ENCODE peak calls at places on chromosomes 16 and 17, in ten cellular contexts. One of them, this sample, is unnamed.

GRCh38 chr17:49431743-49432142 is 17.1 kb upstream of the PHB1 start:
- DNase-seq in hypothalamus: no peak
- DNase-seq in HEK293T: no peak
- DNase-seq in stimulated activated CD8-positive, alpha-beta memory T cell treated with anti-CD3 and anti-CD28 coated beads, Interleukin-4, amount 100 ng/mL, for 48 hours: no peak
- DNase-seq in fibroblast of pulmonary artery: no peak
- DNase-seq in Caco-2: peak
- DNase-seq in adrenal gland: no peak
- DNase-seq in stimulated activated naive CD8-positive, alpha-beta T cell treated with anti-CD3 and anti-CD28 coated beads, Interleukin-15, Interleukin-2, amounts not matched to agents 100 U/mL and 50 U/mL, for 24 hours: no peak
- DNase-seq in CD4-positive, alpha-beta T cell: no peak
- DNase-seq in vagina: no peak
- DNase-seq in this sample: no peak

GRCh38 chr16:17519041-17519440 is 48.3 kb upstream of the XYLT1 start:
- DNase-seq in vagina: no peak
- DNase-seq in fibroblast of pulmonary artery: no peak
- DNase-seq in adrenal gland: no peak
- DNase-seq in HEK293T: no peak
- DNase-seq in Caco-2: no peak
- DNase-seq in stimulated activated CD8-positive, alpha-beta memory T cell treated with anti-CD3 and anti-CD28 coated beads, Interleukin-4, amount 100 ng/mL, for 48 hours: no peak
- DNase-seq in hypothalamus: no peak
- DNase-seq in CD4-positive, alpha-beta T cell: no peak
- DNase-seq in stimulated activated naive CD8-positive, alpha-beta T cell treated with anti-CD3 and anti-CD28 coated beads, Interleukin-15, Interleukin-2, amounts not matched to agents 100 U/mL and 50 U/mL, for 24 hours: no peak
- DNase-seq in this sample: no peak

GRCh38 chr16:81548901-81549546 is 104.4 kb downstream of the CMIP start:
- DNase-seq in stimulated activated CD8-positive, alpha-beta memory T cell treated with anti-CD3 and anti-CD28 coated beads, Interleukin-4, amount 100 ng/mL, for 48 hours: no peak
- DNase-seq in vagina: no peak
- DNase-seq in fibroblast of pulmonary artery: no peak
- DNase-seq in Caco-2: peak
- DNase-seq in CD4-positive, alpha-beta T cell: no peak
- DNase-seq in hypothalamus: no peak
- DNase-seq in adrenal gland: no peak
- DNase-seq in stimulated activated naive CD8-positive, alpha-beta T cell treated with anti-CD3 and anti-CD28 coated beads, Interleukin-15, Interleukin-2, amounts not matched to agents 100 U/mL and 50 U/mL, for 24 hours: no peak
- DNase-seq in HEK293T: no peak
- DNase-seq in this sample: no peak

GRCh38 chr17:16875662-16876061 is 96.3 kb downstream of the TNFRSF13B start:
- DNase-seq in CD4-positive, alpha-beta T cell: no peak
- DNase-seq in adrenal gland: no peak
- DNase-seq in fibroblast of pulmonary artery: no peak
- DNase-seq in vagina: peak
- DNase-seq in hypothalamus: no peak
- DNase-seq in Caco-2: no peak
- DNase-seq in HEK293T: no peak
- DNase-seq in stimulated activated CD8-positive, alpha-beta memory T cell treated with anti-CD3 and anti-CD28 coated beads, Interleukin-4, amount 100 ng/mL, for 48 hours: no peak
- DNase-seq in stimulated activated naive CD8-positive, alpha-beta T cell treated with anti-CD3 and anti-CD28 coated beads, Interleukin-15, Interleukin-2, amounts not matched to agents 100 U/mL and 50 U/mL, for 24 hours: no peak
- DNase-seq in this sample: no peak

GRCh38 chr17:14198013-14198412 is 38.6 kb downstream of the CDRT15 start:
- DNase-seq in adrenal gland: no peak
- DNase-seq in stimulated activated CD8-positive, alpha-beta memory T cell treated with anti-CD3 and anti-CD28 coated beads, Interleukin-4, amount 100 ng/mL, for 48 hours: no peak
- DNase-seq in hypothalamus: no peak
- DNase-seq in Caco-2: peak
- DNase-seq in stimulated activated naive CD8-positive, alpha-beta T cell treated with anti-CD3 and anti-CD28 coated beads, Interleukin-15, Interleukin-2, amounts not matched to agents 100 U/mL and 50 U/mL, for 24 hours: no peak
- DNase-seq in vagina: no peak
- DNase-seq in CD4-positive, alpha-beta T cell: no peak
- DNase-seq in fibroblast of pulmonary artery: no peak
- DNase-seq in HEK293T: no peak
- DNase-seq in this sample: no peak

GRCh38 chr17:42354956-42355843 is 33.0 kb downstream of the STAT3 start:
- DNase-seq in fibroblast of pulmonary artery: peak
- DNase-seq in vagina: no peak
- DNase-seq in hypothalamus: no peak
- DNase-seq in CD4-positive, alpha-beta T cell: no peak
- DNase-seq in adrenal gland: no peak
- DNase-seq in Caco-2: no peak
- DNase-seq in stimulated activated naive CD8-positive, alpha-beta T cell treated with anti-CD3 and anti-CD28 coated beads, Interleukin-15, Interleukin-2, amounts not matched to agents 100 U/mL and 50 U/mL, for 24 hours: no peak
- DNase-seq in HEK293T: no peak
- DNase-seq in stimulated activated CD8-positive, alpha-beta memory T cell treated with anti-CD3 and anti-CD28 coated beads, Interleukin-4, amount 100 ng/mL, for 48 hours: no peak
- DNase-seq in this sample: no peak

GRCh38 chr16:31695667-31696066 is 168.0 kb downstream of the AHSP start:
- DNase-seq in CD4-positive, alpha-beta T cell: peak
- DNase-seq in adrenal gland: no peak
- DNase-seq in vagina: no peak
- DNase-seq in stimulated activated CD8-positive, alpha-beta memory T cell treated with anti-CD3 and anti-CD28 coated beads, Interleukin-4, amount 100 ng/mL, for 48 hours: no peak
- DNase-seq in stimulated activated naive CD8-positive, alpha-beta T cell treated with anti-CD3 and anti-CD28 coated beads, Interleukin-15, Interleukin-2, amounts not matched to agents 100 U/mL and 50 U/mL, for 24 hours: no peak
- DNase-seq in hypothalamus: no peak
- DNase-seq in fibroblast of pulmonary artery: no peak
- DNase-seq in Caco-2: no peak
- DNase-seq in HEK293T: no peak
- DNase-seq in this sample: peak

GRCh38 chr16:7313170-7313569 is 19.5 kb upstream of the RBFOX1 start:
- DNase-seq in CD4-positive, alpha-beta T cell: no peak
- DNase-seq in vagina: no peak
- DNase-seq in stimulated activated naive CD8-positive, alpha-beta T cell treated with anti-CD3 and anti-CD28 coated beads, Interleukin-15, Interleukin-2, amounts not matched to agents 100 U/mL and 50 U/mL, for 24 hours: no peak
- DNase-seq in HEK293T: peak
- DNase-seq in adrenal gland: no peak
- DNase-seq in stimulated activated CD8-positive, alpha-beta memory T cell treated with anti-CD3 and anti-CD28 coated beads, Interleukin-4, amount 100 ng/mL, for 48 hours: no peak
- DNase-seq in hypothalamus: no peak
- DNase-seq in Caco-2: no peak
- DNase-seq in fibroblast of pulmonary artery: no peak
- DNase-seq in this sample: no peak

GRCh38 chr16:64172652-64173051 is 949.2 kb downstream of the CDH11 start:
- DNase-seq in CD4-positive, alpha-beta T cell: no peak
- DNase-seq in HEK293T: no peak
- DNase-seq in fibroblast of pulmonary artery: no peak
- DNase-seq in Caco-2: no peak
- DNase-seq in adrenal gland: no peak
- DNase-seq in hypothalamus: no peak
- DNase-seq in stimulated activated naive CD8-positive, alpha-beta T cell treated with anti-CD3 and anti-CD28 coated beads, Interleukin-15, Interleukin-2, amounts not matched to agents 100 U/mL and 50 U/mL, for 24 hours: no peak
- DNase-seq in stimulated activated CD8-positive, alpha-beta memory T cell treated with anti-CD3 and anti-CD28 coated beads, Interleukin-4, amount 100 ng/mL, for 48 hours: no peak
- DNase-seq in vagina: no peak
- DNase-seq in this sample: no peak

GRCh38 chr17:66847704-66848103 is 12.8 kb downstream of the CACNG5 start:
- DNase-seq in Caco-2: no peak
- DNase-seq in CD4-positive, alpha-beta T cell: no peak
- DNase-seq in stimulated activated CD8-positive, alpha-beta memory T cell treated with anti-CD3 and anti-CD28 coated beads, Interleukin-4, amount 100 ng/mL, for 48 hours: no peak
- DNase-seq in adrenal gland: no peak
- DNase-seq in fibroblast of pulmonary artery: no peak
- DNase-seq in HEK293T: no peak
- DNase-seq in stimulated activated naive CD8-positive, alpha-beta T cell treated with anti-CD3 and anti-CD28 coated beads, Interleukin-15, Interleukin-2, amounts not matched to agents 100 U/mL and 50 U/mL, for 24 hours: no peak
- DNase-seq in vagina: no peak
- DNase-seq in hypothalamus: no peak
- DNase-seq in this sample: no peak

GRCh38 chr16:28237754-28238357 is 26.1 kb upstream of the XPO6 start:
- DNase-seq in CD4-positive, alpha-beta T cell: no peak
- DNase-seq in adrenal gland: no peak
- DNase-seq in HEK293T: no peak
- DNase-seq in Caco-2: no peak
- DNase-seq in stimulated activated naive CD8-positive, alpha-beta T cell treated with anti-CD3 and anti-CD28 coated beads, Interleukin-15, Interleukin-2, amounts not matched to agents 100 U/mL and 50 U/mL, for 24 hours: no peak
- DNase-seq in hypothalamus: no peak
- DNase-seq in fibroblast of pulmonary artery: no peak
- DNase-seq in vagina: no peak
- DNase-seq in stimulated activated CD8-positive, alpha-beta memory T cell treated with anti-CD3 and anti-CD28 coated beads, Interleukin-4, amount 100 ng/mL, for 48 hours: no peak
- DNase-seq in this sample: peak

GRCh38 chr16:89007371-89008249 is 30.6 kb upstream of the CBFA2T3 start:
- DNase-seq in HEK293T: no peak
- DNase-seq in stimulated activated naive CD8-positive, alpha-beta T cell treated with anti-CD3 and anti-CD28 coated beads, Interleukin-15, Interleukin-2, amounts not matched to agents 100 U/mL and 50 U/mL, for 24 hours: no peak
- DNase-seq in adrenal gland: no peak
- DNase-seq in Caco-2: no peak
- DNase-seq in fibroblast of pulmonary artery: no peak
- DNase-seq in CD4-positive, alpha-beta T cell: no peak
- DNase-seq in vagina: no peak
- DNase-seq in stimulated activated CD8-positive, alpha-beta memory T cell treated with anti-CD3 and anti-CD28 coated beads, Interleukin-4, amount 100 ng/mL, for 48 hours: no peak
- DNase-seq in hypothalamus: no peak
- DNase-seq in this sample: no peak

GRCh38 chr16:85173077-85173980 is 61.1 kb upstream of the CIBAR2 start:
- DNase-seq in stimulated activated CD8-positive, alpha-beta memory T cell treated with anti-CD3 and anti-CD28 coated beads, Interleukin-4, amount 100 ng/mL, for 48 hours: no peak
- DNase-seq in stimulated activated naive CD8-positive, alpha-beta T cell treated with anti-CD3 and anti-CD28 coated beads, Interleukin-15, Interleukin-2, amounts not matched to agents 100 U/mL and 50 U/mL, for 24 hours: no peak
- DNase-seq in HEK293T: no peak
- DNase-seq in Caco-2: no peak
- DNase-seq in fibroblast of pulmonary artery: peak
- DNase-seq in CD4-positive, alpha-beta T cell: no peak
- DNase-seq in vagina: no peak
- DNase-seq in hypothalamus: no peak
- DNase-seq in adrenal gland: peak
- DNase-seq in this sample: peak

GRCh38 chr16:50309527-50310307 is 43.4 kb downstream of the ADCY7 start:
- DNase-seq in adrenal gland: no peak
- DNase-seq in Caco-2: no peak
- DNase-seq in CD4-positive, alpha-beta T cell: no peak
- DNase-seq in HEK293T: no peak
- DNase-seq in vagina: peak
- DNase-seq in hypothalamus: no peak
- DNase-seq in stimulated activated CD8-positive, alpha-beta memory T cell treated with anti-CD3 and anti-CD28 coated beads, Interleukin-4, amount 100 ng/mL, for 48 hours: peak
- DNase-seq in stimulated activated naive CD8-positive, alpha-beta T cell treated with anti-CD3 and anti-CD28 coated beads, Interleukin-15, Interleukin-2, amounts not matched to agents 100 U/mL and 50 U/mL, for 24 hours: peak
- DNase-seq in fibroblast of pulmonary artery: no peak
- DNase-seq in this sample: no peak

GRCh38 chr16:17369441-17369951 is 101.3 kb downstream of the XYLT1 start:
- DNase-seq in stimulated activated CD8-positive, alpha-beta memory T cell treated with anti-CD3 and anti-CD28 coated beads, Interleukin-4, amount 100 ng/mL, for 48 hours: peak
- DNase-seq in hypothalamus: no peak
- DNase-seq in CD4-positive, alpha-beta T cell: peak
- DNase-seq in HEK293T: no peak
- DNase-seq in fibroblast of pulmonary artery: no peak
- DNase-seq in Caco-2: no peak
- DNase-seq in stimulated activated naive CD8-positive, alpha-beta T cell treated with anti-CD3 and anti-CD28 coated beads, Interleukin-15, Interleukin-2, amounts not matched to agents 100 U/mL and 50 U/mL, for 24 hours: peak
- DNase-seq in adrenal gland: peak
- DNase-seq in vagina: no peak
- DNase-seq in this sample: peak

GRCh38 chr17:14316131-14316854 is 15.4 kb downstream of the HS3ST3B1 start:
- DNase-seq in CD4-positive, alpha-beta T cell: no peak
- DNase-seq in stimulated activated CD8-positive, alpha-beta memory T cell treated with anti-CD3 and anti-CD28 coated beads, Interleukin-4, amount 100 ng/mL, for 48 hours: no peak
- DNase-seq in hypothalamus: no peak
- DNase-seq in adrenal gland: no peak
- DNase-seq in Caco-2: no peak
- DNase-seq in stimulated activated naive CD8-positive, alpha-beta T cell treated with anti-CD3 and anti-CD28 coated beads, Interleukin-15, Interleukin-2, amounts not matched to agents 100 U/mL and 50 U/mL, for 24 hours: no peak
- DNase-seq in vagina: no peak
- DNase-seq in fibroblast of pulmonary artery: no peak
- DNase-seq in HEK293T: no peak
- DNase-seq in this sample: no peak

GRCh38 chr17:51234162-51234561 is 25.7 kb downstream of the MBTD1 start:
- DNase-seq in HEK293T: no peak
- DNase-seq in adrenal gland: no peak
- DNase-seq in Caco-2: no peak
- DNase-seq in CD4-positive, alpha-beta T cell: no peak
- DNase-seq in fibroblast of pulmonary artery: no peak
- DNase-seq in hypothalamus: no peak
- DNase-seq in vagina: no peak
- DNase-seq in stimulated activated naive CD8-positive, alpha-beta T cell treated with anti-CD3 and anti-CD28 coated beads, Interleukin-15, Interleukin-2, amounts not matched to agents 100 U/mL and 50 U/mL, for 24 hours: no peak
- DNase-seq in stimulated activated CD8-positive, alpha-beta memory T cell treated with anti-CD3 and anti-CD28 coated beads, Interleukin-4, amount 100 ng/mL, for 48 hours: no peak
- DNase-seq in this sample: no peak

GRCh38 chr16:48125888-48126287 is 29.9 kb downstream of the ABCC12 start:
- DNase-seq in fibroblast of pulmonary artery: no peak
- DNase-seq in HEK293T: no peak
- DNase-seq in stimulated activated naive CD8-positive, alpha-beta T cell treated with anti-CD3 and anti-CD28 coated beads, Interleukin-15, Interleukin-2, amounts not matched to agents 100 U/mL and 50 U/mL, for 24 hours: no peak
- DNase-seq in stimulated activated CD8-positive, alpha-beta memory T cell treated with anti-CD3 and anti-CD28 coated beads, Interleukin-4, amount 100 ng/mL, for 48 hours: no peak
- DNase-seq in hypothalamus: no peak
- DNase-seq in vagina: no peak
- DNase-seq in CD4-positive, alpha-beta T cell: no peak
- DNase-seq in adrenal gland: no peak
- DNase-seq in Caco-2: no peak
- DNase-seq in this sample: no peak

This sample was measured in CMK.